ENCODE peak calls at places on chromosomes 7 and 10, in four cellular contexts. Z is CD8-positive, alpha-beta memory T cell; D is AG04450; K is ovary. O is an unnamed sample.
A peak's percentile ranks its signal among the peaks of the same experiment; 100 is the strongest.

GRCh38 chr10:132447446-132448247 is 50.6 kb downstream of the PWWP2B start:
- DNase-seq in Z (peak; percentile 69), D (peak; percentile 18), K (no peak), O (no peak)

GRCh38 chr7:133807610-133808543 is 319.3 kb upstream of the LRGUK start:
- DNase-seq in Z (no peak), D (no peak), K (no peak), O (no peak)

GRCh38 chr7:21944616-21945373 is 904 bp downstream of the CDCA7L start:
- DNase-seq in Z (no peak), D (no peak), K (peak; percentile 47), O (no peak)

GRCh38 chr10:7279303-7279702 is 131.5 kb downstream of the SFMBT2 start:
- DNase-seq in Z (no peak), D (no peak), K (no peak), O (no peak)

GRCh38 chr10:421170-421569 is 268.3 kb downstream of the DIP2C start:
- DNase-seq in Z (no peak), D (no peak), K (no peak), O (no peak)

GRCh38 chr10:483266-483665 is 206.2 kb downstream of the DIP2C start:
- DNase-seq in Z (no peak), D (no peak), K (no peak), O (peak; percentile 43)

GRCh38 chr7:7256731-7257274 is 74.5 kb downstream of the C1GALT1 start:
- DNase-seq in Z (no peak), D (no peak), K (no peak), O (no peak)

GRCh38 chr10:70765794-70766594 is 19.2 kb downstream of the TBATA start:
- DNase-seq in Z (no peak), D (no peak), K (no peak), O (no peak)

GRCh38 chr7:158390460-158390859 is 197.2 kb downstream of the PTPRN2 start:
- DNase-seq in Z (no peak), D (no peak), K (no peak), O (no peak)

GRCh38 chr7:129443612-129444011 is 9.4 kb downstream of the STRIP2 start:
- DNase-seq in Z (no peak), D (no peak), K (no peak), O (no peak)

GRCh38 chr7:80475383-80475782 is 36.5 kb downstream of the GNAT3 start:
- DNase-seq in Z (no peak), D (no peak), K (no peak), O (no peak)

GRCh38 chr7:80634505-80634904 is 3.9 kb upstream of the CD36 start:
- DNase-seq in Z (no peak), D (peak; percentile 64), K (no peak), O (no peak)

GRCh38 chr7:41693150-41693997 is 9.5 kb downstream of the INHBA start:
- DNase-seq in Z (no peak), D (no peak), K (no peak), O (no peak)

GRCh38 chr7:48130658-48131108 is 40.6 kb upstream of the ABCA13 start:
- DNase-seq in Z (no peak), D (no peak), K (no peak), O (no peak)

GRCh38 chr10:46226900-46227558 is 59.8 kb upstream of the ANTXRL start:
- DNase-seq in Z (no peak), D (no peak), K (no peak), O (peak; percentile 55)

GRCh38 chr10:90960355-90960814 is 39.5 kb upstream of the ANKRD1 start:
- DNase-seq in Z (no peak), D (peak; percentile 32), K (no peak), O (no peak)

GRCh38 chr7:18873674-18874341 is 243.6 kb downstream of the TWIST1 start:
- DNase-seq in Z (no peak), D (no peak), K (no peak), O (no peak)

GRCh38 chr7:139494835-139495568 is 11.5 kb upstream of the KLRG2 start:
- DNase-seq in Z (no peak), D (no peak), K (no peak), O (no peak)

GRCh38 chr7:16774294-16774693 is 20.7 kb downstream of the TSPAN13 start:
- DNase-seq in Z (no peak), D (no peak), K (no peak), O (no peak)

GRCh38 chr10:75774780-75775490 is 343.5 kb downstream of the LRMDA start:
- DNase-seq in Z (no peak), D (no peak), K (peak; percentile 36), O (no peak)

GRCh38 chr7:47444376-47445098 is 137.4 kb downstream of the TNS3 start:
- DNase-seq in Z (no peak), D (no peak), K (no peak), O (no peak)

GRCh38 chr10:69292449-69292848 is 14.2 kb downstream of the HK1 start:
- DNase-seq in Z (no peak), D (no peak), K (no peak), O (no peak)

GRCh38 chr7:116524609-116525297 is at the start of gene CAV1:
- DNase-seq in Z (peak; percentile 15), D (peak; percentile 81), K (peak; percentile 89), O (peak; percentile 88)

GRCh38 chr7:116525298-116525912 is 569 bp downstream of the CAV1 start:
- DNase-seq in Z (peak; percentile 20), D (no peak), K (peak; percentile 61), O (no peak)

GRCh38 chr7:116526897-116527296 is 2.1 kb downstream of the CAV1 start:
- DNase-seq in Z (no peak), D (no peak), K (no peak), O (no peak)

GRCh38 chr7:116527521-116527920 is 2.7 kb downstream of the CAV1 start:
- DNase-seq in Z (no peak), D (no peak), K (no peak), O (no peak)

GRCh38 chr7:116525913-116526857 is 1.3 kb downstream of the CAV1 start:
- DNase-seq in Z (peak; percentile 55), D (peak; percentile 64), K (peak; percentile 82), O (peak; percentile 85)
- H3K4me3 ChIP-seq in Z (peak overlapping the region; percentile 75), D (peak overlapping the region; percentile 97), K (peak overlapping the region; percentile 80), O (peak overlapping the region; percentile 88)

DNA sequence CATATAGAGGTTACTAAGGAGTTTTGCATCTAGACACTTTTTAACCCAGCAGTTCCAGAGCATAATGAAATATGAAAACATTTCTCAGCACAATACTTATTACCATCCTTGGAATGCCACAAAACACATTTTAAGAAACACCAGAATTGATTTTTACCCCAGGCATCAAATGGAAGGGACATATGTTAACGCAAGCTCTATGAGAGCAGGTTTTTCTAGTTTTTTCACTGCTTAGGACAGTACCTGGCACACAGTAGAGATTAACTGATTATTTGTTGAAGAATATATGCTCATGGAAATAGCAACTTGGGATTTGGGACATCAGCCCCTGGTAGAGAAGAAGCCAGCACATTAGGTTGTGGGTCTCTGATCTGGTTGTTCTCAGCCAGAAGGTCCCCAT is 67.0 kb upstream of the ARID5B start:
- DNase-seq in Z (no peak), D (no peak), K (no peak), O (no peak)
- H3K27ac ChIP-seq in Z (no peak overlapping the region), D (no peak overlapping the region), K (no peak overlapping the region), O (no peak overlapping the region)

GRCh38 chr7:151166629-151167196 is 781 bp downstream of the GBX1 start:
- DNase-seq in Z (no peak), D (no peak), K (no peak), O (no peak)
- H3K4me3 ChIP-seq in Z (no peak overlapping the region), D (no peak overlapping the region), K (peak overlapping the region; percentile 24), O (peak overlapping the region; percentile 36)

GRCh38 chr10:86691333-86692022 is 23.2 kb downstream of the LDB3 start:
- DNase-seq in Z (no peak), D (no peak), K (no peak), O (no peak)
- H3K27ac ChIP-seq in Z (no peak overlapping the region), D (no peak overlapping the region), K (no peak overlapping the region), O (peak overlapping the region; percentile 98)

DNA sequence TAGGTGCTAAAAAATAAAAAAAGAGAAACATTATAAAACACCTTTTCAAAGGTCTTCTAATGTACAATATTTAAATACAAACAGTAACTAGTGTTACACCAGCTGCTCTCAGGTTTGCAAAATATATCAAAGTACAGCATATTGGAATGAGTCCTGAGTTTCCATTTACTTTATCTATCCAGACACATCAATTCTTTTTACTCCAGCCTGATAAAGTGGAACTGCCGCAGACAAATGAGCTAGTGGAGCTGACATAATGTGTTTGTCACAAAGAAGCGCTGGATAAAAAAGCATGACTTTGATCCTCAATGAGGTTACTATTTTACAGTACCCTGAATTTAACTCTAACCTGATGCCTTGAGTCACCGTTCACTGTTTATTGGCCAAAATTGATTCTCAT is 1243.1 kb downstream of the GATA3 start:
- DNase-seq in Z (no peak), D (no peak), K (no peak), O (no peak)
- H3K4me3 ChIP-seq in Z (no peak overlapping the region), D (no peak overlapping the region), K (no peak overlapping the region), O (no peak overlapping the region)

GRCh38 chr7:70586822-70587221 is 545.1 kb upstream of the GALNT17 start:
- DNase-seq in Z (no peak), D (no peak), K (no peak), O (no peak)

GRCh38 chr7:70582921-70583895 is 548.7 kb upstream of the GALNT17 start:
- DNase-seq in Z (no peak), D (no peak), K (no peak), O (no peak)

GRCh38 chr7:70585071-70585470 is 546.9 kb upstream of the GALNT17 start:
- DNase-seq in Z (no peak), D (no peak), K (no peak), O (no peak)

GRCh38 chr7:70587739-70588138 is 544.2 kb upstream of the GALNT17 start:
- DNase-seq in Z (no peak), D (no peak), K (no peak), O (no peak)

GRCh38 chr7:70583965-70584883 is 547.7 kb upstream of the GALNT17 start:
- DNase-seq in Z (no peak), D (no peak), K (no peak), O (no peak)
- H3K27ac ChIP-seq in Z (no peak overlapping the region), D (no peak overlapping the region), K (no peak overlapping the region), O (no peak overlapping the region)

DNA sequence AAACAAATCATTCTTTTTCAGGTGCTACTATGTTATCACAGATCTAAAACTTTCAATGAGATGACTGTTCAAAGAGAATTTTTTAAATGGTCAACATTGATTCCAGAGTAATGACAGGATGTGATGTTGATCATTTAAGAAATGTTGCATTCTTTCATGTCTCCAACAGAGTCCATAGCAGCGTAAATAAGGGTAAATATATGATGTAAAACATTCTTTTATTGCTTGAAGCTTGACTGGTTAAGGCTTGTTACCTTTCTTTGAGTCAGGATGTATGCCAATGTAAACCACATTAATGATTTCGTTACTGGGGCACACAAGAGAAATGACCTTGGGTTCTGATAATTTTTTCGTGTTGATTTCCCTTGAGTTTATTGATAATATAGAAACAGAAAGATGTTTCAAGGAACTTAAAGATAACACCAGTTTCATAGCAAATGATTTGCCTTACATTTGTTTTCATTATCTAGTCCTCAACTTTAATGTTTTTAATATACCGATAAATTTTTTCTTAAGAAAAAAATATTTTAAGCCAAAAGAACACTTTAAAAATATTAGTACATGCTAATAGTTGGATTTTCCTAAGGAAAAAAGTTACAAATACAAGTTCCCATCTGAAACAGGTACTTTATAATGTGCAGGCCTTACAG is 3.5 kb downstream of the STK17A start:
- DNase-seq in Z (no peak), D (no peak), K (no peak), O (no peak)
- H3K4me3 ChIP-seq in Z (peak overlapping the region; percentile 96), D (peak overlapping the region; percentile 90), K (no peak overlapping the region), O (no peak overlapping the region)

O was measured in right atrium auricular region.